ENCODE peak calls at places on chromosomes 2 and 18, in seven cellular contexts. E, O, Y, S, F, W and R are unnamed samples.

GRCh38 chr2:150997066-150997465 is 264.6 kb downstream of the RBM43 start:
- DNase-seq in Y (no peak), F (no peak), S (no peak), E (no peak), W (no peak), O (no peak), R (no peak)

GRCh38 chr2:241974096-241974495 is 104.6 kb downstream of the RTP5 start:
- DNase-seq in W (no peak), S (no peak), E (no peak), F (no peak), Y (no peak), O (no peak), R (no peak)

GRCh38 chr18:23114171-23114881 is 21.0 kb upstream of the CABLES1 start:
- DNase-seq in S (no peak), O (no peak), F (no peak), Y (no peak), W (no peak), E (no peak), R (no peak)

GRCh38 chr2:108278631-108279030 is 10.1 kb upstream of the SULT1C2 start:
- DNase-seq in O (no peak), E (no peak), Y (no peak), F (no peak), S (no peak), W (no peak), R (peak)

GRCh38 chr2:217357886-217358620 is 498.2 kb upstream of the TNP1 start:
- DNase-seq in S (no peak), W (no peak), Y (no peak), F (no peak), E (no peak), O (no peak), R (no peak)

GRCh38 chr2:232973336-232973735 is 39.7 kb downstream of the NGEF start:
- DNase-seq in S (no peak), F (no peak), E (no peak), W (no peak), Y (no peak), O (no peak), R (no peak)

GRCh38 chr2:165667375-165667774 is 126.7 kb downstream of the GALNT3 start:
- DNase-seq in O (no peak), S (no peak), Y (no peak), W (no peak), E (no peak), F (no peak), R (no peak)

GRCh38 chr2:239441261-239441701 is 40.5 kb upstream of the HDAC4 start:
- DNase-seq in W (no peak), Y (peak), F (no peak), O (no peak), E (peak), S (no peak), R (no peak)